ENCODE peak calls at places on chromosomes 11 and 22, in four cellular contexts. X, J, O and B are unnamed samples.
A peak's percentile ranks its signal among the peaks of the same experiment; 100 is the strongest.

GRCh38 chr22:44441401-44442185 is 56.4 kb downstream of the RTL6 start:
- DNase-seq in X (no peak), J (no peak), O (no peak), B (no peak)

GRCh38 chr22:41909290-41910049 is 5.4 kb downstream of the SHISA8 start:
- DNase-seq in X (no peak), J (no peak), O (no peak), B (no peak)

GRCh38 chr22:20979243-20979809 is 2.8 kb upstream of the LZTR1 start:
- DNase-seq in X (peak; percentile 70), J (peak; percentile 54), O (no peak), B (peak; percentile 73)

GRCh38 chr11:68891356-68891948 is 12.2 kb downstream of the MRPL21 start:
- DNase-seq in X (no peak), J (no peak), O (no peak), B (no peak)

GRCh38 chr11:5197538-5197937 is 2.9 kb downstream of the OR51V1 start:
- DNase-seq in X (no peak), J (no peak), O (no peak), B (no peak)

GRCh38 chr22:36934153-36934939 is 20.9 kb downstream of the CSF2RB start:
- DNase-seq in X (no peak), J (no peak), O (no peak), B (no peak)

GRCh38 chr11:95514386-95515145 is 275.0 kb downstream of the FAM76B start:
- DNase-seq in X (no peak), J (no peak), O (no peak), B (no peak)

GRCh38 chr11:72609045-72609444 is 65.2 kb downstream of the PDE2A start:
- DNase-seq in X (no peak), J (no peak), O (peak; percentile 40), B (peak; percentile 47)

GRCh38 chr22:31647066-31647465 is 14.9 kb downstream of the PISD start:
- DNase-seq in X (no peak), J (no peak), O (no peak), B (no peak)

GRCh38 chr11:120334894-120335462 is 1.2 kb upstream of the ARHGEF12 start:
- DNase-seq in X (peak; percentile 69), J (peak; percentile 73), O (peak; percentile 65), B (peak; percentile 91)

GRCh38 chr22:44758354-44758969 is 6.1 kb downstream of the ARHGAP8 start:
- DNase-seq in X (no peak), J (no peak), O (no peak), B (peak; percentile 65)

GRCh38 chr11:4748435-4748834 is 21.3 kb downstream of the OR51F1 start:
- DNase-seq in X (no peak), J (no peak), O (no peak), B (no peak)

GRCh38 chr11:3723014-3723708 is 52.0 kb upstream of the CHRNA10 start:
- DNase-seq in X (no peak), J (peak; percentile 92), O (peak; percentile 81), B (peak; percentile 84)

DNA sequence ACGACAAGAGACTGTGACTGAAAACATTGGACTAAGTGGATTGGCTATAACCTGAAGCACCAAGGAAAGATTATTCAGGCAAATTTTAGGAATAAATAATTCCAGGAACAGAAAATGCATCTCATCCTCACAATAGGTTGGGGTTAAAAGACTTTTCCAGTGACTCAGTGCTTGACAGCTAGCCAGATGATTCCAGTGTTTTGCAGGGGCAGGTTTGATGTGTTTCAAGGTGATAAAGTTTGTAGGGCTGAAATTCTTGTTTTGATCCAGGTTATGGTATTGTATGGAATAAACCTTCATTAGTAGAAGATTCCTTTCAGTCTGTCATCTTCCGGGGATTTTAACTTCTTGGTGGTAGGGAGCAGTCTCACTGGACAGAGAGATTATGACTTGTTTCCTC is 2.3 kb downstream of the EXT2 start:
- DNase-seq in X (no peak), J (no peak), O (no peak), B (no peak)
- H3K4me3 ChIP-seq in X (no peak overlapping the region), J (no peak overlapping the region), O (no peak overlapping the region), B (no peak overlapping the region)

GRCh38 chr11:697811-698311 is 2.2 kb downstream of the TMEM80 start:
- DNase-seq in X (no peak), J (no peak), O (peak; percentile 50), B (no peak)
- H3K4me3 ChIP-seq in X (no peak overlapping the region), J (no peak overlapping the region), O (peak overlapping the region; percentile 14), B (no peak overlapping the region)

GRCh38 chr11:8429483-8429882 is 164.5 kb downstream of the STK33 start:
- DNase-seq in X (no peak), J (no peak), O (no peak), B (no peak)
- H3K4me3 ChIP-seq in X (no peak overlapping the region), J (no peak overlapping the region), O (no peak overlapping the region), B (no peak overlapping the region)

GRCh38 chr11:80816966-80817365 is 1376.1 kb upstream of the TENM4 start:
- DNase-seq in X (no peak), J (no peak), O (no peak), B (peak; percentile 12)
- H3K4me3 ChIP-seq in X (no peak overlapping the region), J (no peak overlapping the region), O (no peak overlapping the region), B (no peak overlapping the region)

GRCh38 chr22:46611189-46611588 is 9.0 kb upstream of the GRAMD4 start:
- DNase-seq in X (no peak), J (no peak), O (no peak), B (no peak)
- H3K4me3 ChIP-seq in X (no peak overlapping the region), J (no peak overlapping the region), O (no peak overlapping the region), B (no peak overlapping the region)

GRCh38 chr22:30385913-30386312 is 1.3 kb downstream of the RNF215 start:
- DNase-seq in X (no peak), J (no peak), O (no peak), B (no peak)
- H3K4me3 ChIP-seq in X (no peak overlapping the region), J (peak overlapping the region; percentile 74), O (no peak overlapping the region), B (no peak overlapping the region)

DNA sequence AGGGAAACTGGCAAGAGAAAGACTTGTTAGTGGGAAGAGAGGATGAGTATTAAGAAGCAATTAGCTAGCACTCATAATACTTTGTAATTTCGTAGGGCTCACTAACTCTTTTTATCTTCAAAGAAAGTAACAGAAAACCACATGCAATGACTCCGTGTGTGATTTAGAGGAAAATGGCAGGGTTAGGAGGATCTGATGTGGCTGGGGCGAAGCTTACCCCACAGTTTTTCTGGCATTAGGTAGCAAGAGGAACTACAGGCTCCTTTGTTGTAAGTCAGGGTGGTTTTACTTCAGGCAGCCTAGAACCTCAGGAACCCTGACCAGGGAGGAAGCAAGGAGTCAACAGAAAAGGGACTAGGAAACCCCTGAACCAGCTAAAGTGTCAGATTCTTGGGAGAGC is 89.7 kb downstream of the SPON1 start:
- DNase-seq in X (no peak), J (no peak), O (no peak), B (no peak)
- H3K4me3 ChIP-seq in X (no peak overlapping the region), J (no peak overlapping the region), O (no peak overlapping the region), B (no peak overlapping the region)

GRCh38 chr11:128585498-128586238 is 1.7 kb downstream of the ETS1 start:
- DNase-seq in X (no peak), J (no peak), O (no peak), B (no peak)

GRCh38 chr11:128589998-128590397 is 2.6 kb upstream of the ETS1 start:
- DNase-seq in X (no peak), J (no peak), O (no peak), B (no peak)

GRCh38 chr11:128588086-128588485 is 728 bp upstream of the ETS1 start:
- DNase-seq in X (no peak), J (no peak), O (no peak), B (no peak)

GRCh38 chr11:128586689-128587088 is 669 bp downstream of the ETS1 start:
- DNase-seq in X (no peak), J (no peak), O (no peak), B (no peak)

GRCh38 chr11:128587415-128587814 is at the start of gene ETS1:
- DNase-seq in X (peak; percentile 21), J (no peak), O (no peak), B (no peak)
- H3K4me3 ChIP-seq in X (no peak within 1 kb of the TSS), J (peak within 1 kb of the TSS; percentile 26), O (no peak within 1 kb of the TSS), B (no peak within 1 kb of the TSS)